ENCODE peak calls at places on chromosomes 7 and 10, in ten cellular contexts. H is left ventricle myocardium inferior, Y is astrocyte of the spinal cord, P is heart right ventricle, R is activated B cell treated with CpG ODN at 0.5 μM for 24 hours, I is PC-3, U is gastrocnemius medialis, O is neural crest cell, S is brain microvascular endothelial cell, E is suprapubic skin. D is an unnamed sample.

GRCh38 chr10:44010873-44011602 is 362.4 kb upstream of the ZNF32 start:
- DNase-seq in U (no peak), R (no peak), S (no peak), E (no peak), I (peak; percentile 55), P (no peak), H (peak; percentile 41), Y (no peak), O (no peak), D (peak; percentile 23)

GRCh38 chr10:91635401-91636400 is 2.8 kb upstream of the PPP1R3C start:
- DNase-seq in S (peak; percentile 79), H (no peak), I (peak; percentile 81), O (peak; percentile 63), R (no peak), E (peak; percentile 67), P (no peak), U (peak; percentile 78), Y (peak; percentile 84), D (peak; percentile 86)

GRCh38 chr10:17547026-17547425 is 70.1 kb downstream of the HACD1 start:
- DNase-seq in Y (peak; percentile 27), R (no peak), I (no peak), E (no peak), S (no peak), H (no peak), P (no peak), O (no peak), U (no peak), D (no peak)

GRCh38 chr10:21078410-21079329 is 181.6 kb upstream of the NEBL start:
- DNase-seq in Y (peak; percentile 74), S (peak; percentile 58), P (peak; percentile 42), E (no peak), R (no peak), H (peak; percentile 38), O (peak; percentile 70), I (peak; percentile 77), U (peak; percentile 27), D (peak; percentile 88)

GRCh38 chr7:6578114-6579084 is 1.1 kb downstream of the ZDHHC4 start:
- DNase-seq in R (no peak), I (peak; percentile 4), P (no peak), O (no peak), U (no peak), S (no peak), H (no peak), Y (no peak), E (no peak), D (no peak)

GRCh38 chr7:44541028-44541869 is at the start of gene NPC1L1:
- DNase-seq in O (no peak), S (no peak), H (no peak), R (no peak), E (no peak), Y (no peak), U (no peak), P (no peak), I (no peak), D (no peak)

GRCh38 chr10:102678842-102679289 is 34.6 kb downstream of the TRIM8 start:
- DNase-seq in P (peak; percentile 70), I (peak; percentile 42), U (peak; percentile 58), R (peak; percentile 34), E (peak; percentile 65), S (peak; percentile 57), H (peak; percentile 72), Y (peak; percentile 56), O (peak; percentile 84), D (peak; percentile 63)

GRCh38 chr10:43355749-43356371 is 15.6 kb upstream of the FXYD4 start:
- DNase-seq in E (no peak), H (no peak), I (peak; percentile 97), R (no peak), O (no peak), Y (no peak), S (peak; percentile 39), U (no peak), P (no peak), D (peak; percentile 51)

GRCh38 chr10:129932996-129933395 is 31.1 kb downstream of the EBF3 start:
- DNase-seq in Y (no peak), S (no peak), P (no peak), O (no peak), R (no peak), E (no peak), I (no peak), U (no peak), H (peak; percentile 1), D (no peak)

GRCh38 chr7:27605689-27606269 is 56.9 kb downstream of the HIBADH start:
- DNase-seq in S (peak; percentile 41), O (no peak), E (no peak), I (peak; percentile 75), U (no peak), R (no peak), H (no peak), P (no peak), Y (peak; percentile 60), D (peak; percentile 38)

GRCh38 chr7:5388273-5388866 is 35.3 kb downstream of the TNRC18 start:
- DNase-seq in U (no peak), E (no peak), S (no peak), Y (no peak), I (no peak), R (no peak), P (no peak), O (no peak), H (no peak), D (no peak)
- TF ChIP-seq CTCF in U (no peak), E (no peak), S (no peak), Y (no peak), I (no peak), R (no peak), P (no peak), O (no peak), H (no peak), D (no peak)

DNA sequence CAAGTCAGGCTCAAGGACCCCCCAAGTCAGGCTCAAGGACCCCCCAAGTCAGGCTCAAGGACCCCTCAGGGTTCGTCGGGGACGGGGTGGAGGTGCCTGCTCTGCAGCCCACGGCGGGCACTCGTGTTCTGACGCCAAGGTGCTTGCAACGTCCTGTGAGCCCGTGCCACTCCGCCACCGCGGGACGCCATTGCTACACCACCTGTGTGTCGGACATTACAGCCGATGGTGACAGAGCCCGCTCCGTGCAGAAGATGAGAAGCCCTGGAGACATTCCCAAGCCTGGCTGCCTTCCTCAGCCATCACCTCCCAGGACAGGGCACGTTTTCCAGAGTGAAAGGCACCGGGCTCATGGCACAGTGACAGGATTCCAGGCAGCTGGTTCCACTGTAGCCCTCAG is 97.7 kb upstream of the DNAAF5 start:
- DNase-seq in R (no peak), U (no peak), H (no peak), O (no peak), S (no peak), Y (no peak), E (no peak), I (no peak), P (no peak), D (no peak)
- TF ChIP-seq CTCF in R (no peak), U (no peak), H (no peak), O (no peak), S (no peak), Y (no peak), E (no peak), I (no peak), P (no peak), D (no peak)

GRCh38 chr10:13412894-13413293 is 64.8 kb upstream of the SEPHS1 start:
- DNase-seq in S (no peak), I (no peak), O (no peak), E (no peak), Y (no peak), H (no peak), U (no peak), P (no peak), R (no peak), D (no peak)

GRCh38 chr10:13414137-13414536 is 66.0 kb upstream of the SEPHS1 start:
- DNase-seq in R (no peak), O (no peak), E (no peak), U (no peak), H (no peak), S (no peak), P (no peak), Y (no peak), I (no peak), D (no peak)

GRCh38 chr10:13417459-13418126 is 69.5 kb upstream of the SEPHS1 start:
- DNase-seq in O (no peak), R (no peak), Y (no peak), H (no peak), E (no peak), S (no peak), U (no peak), I (no peak), P (no peak), D (no peak)

GRCh38 chr10:13416760-13417159 is 68.7 kb upstream of the SEPHS1 start:
- DNase-seq in S (no peak), I (no peak), U (no peak), O (no peak), E (no peak), R (no peak), P (no peak), Y (no peak), H (no peak), D (no peak)

GRCh38 chr10:13414855-13415254 is 66.8 kb upstream of the SEPHS1 start:
- DNase-seq in E (no peak), I (peak; percentile 9), U (no peak), P (no peak), S (peak; percentile 33), R (no peak), O (peak; percentile 10), H (no peak), Y (peak; percentile 16), D (peak; percentile 24)
- TF ChIP-seq CTCF in E (no peak), I (peak; percentile 40), U (no peak), P (no peak), S (peak; percentile 66), R (no peak), O (peak; percentile 43), H (no peak), Y (peak; percentile 53), D (peak; percentile 17)

DNA sequence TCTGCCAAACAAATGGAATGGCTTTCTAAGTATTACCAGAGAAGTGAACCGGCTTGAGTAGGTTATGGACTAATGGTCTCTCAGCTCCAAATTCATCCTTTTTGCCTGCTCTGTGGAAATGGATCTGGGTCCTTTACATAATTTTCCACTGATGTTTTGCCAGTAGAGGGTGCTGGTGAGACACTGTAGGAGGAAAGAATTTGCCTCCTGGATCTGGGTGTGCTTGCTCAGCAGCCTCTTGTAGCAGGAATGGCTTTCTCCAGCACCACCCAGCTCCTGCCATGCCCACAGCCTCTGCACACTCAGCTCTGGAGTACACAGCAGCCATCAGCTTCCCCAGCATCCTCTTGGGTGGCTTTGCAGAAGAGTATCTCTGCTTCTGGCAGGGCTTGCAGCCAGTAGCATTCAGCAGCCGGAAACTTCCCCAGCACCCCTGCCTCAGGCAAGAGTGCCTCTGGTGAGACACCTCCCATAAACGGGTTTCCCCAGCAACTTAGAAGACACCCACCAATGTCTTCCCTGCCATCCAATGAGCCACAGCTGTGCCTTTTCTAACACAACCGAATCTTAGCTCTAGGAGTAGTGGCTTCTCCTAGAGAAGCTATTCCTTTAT is 235.0 kb upstream of the PLPP4 start:
- DNase-seq in R (no peak), U (no peak), O (peak; percentile 30), E (no peak), S (peak; percentile 35), Y (peak; percentile 50), I (peak; percentile 79), P (no peak), H (no peak), D (peak; percentile 78)
- TF ChIP-seq CTCF in R (no peak), U (no peak), O (peak; percentile 74), E (no peak), S (peak; percentile 77), Y (peak; percentile 65), I (peak; percentile 68), P (no peak), H (no peak), D (peak; percentile 82)

D was measured in MCF 10A.